ENCODE peak calls at places on chromosomes 4 and X, in seven cellular contexts. N, H, E, W, F, J and R are unnamed samples.

GRCh38 chr4:26873391-26874026 is 12.9 kb downstream of the STIM2 start:
- DNase-seq in H (no peak), N (peak; percentile 41), E (no peak), J (no peak), W (no peak), F (no peak), R (no peak)

GRCh38 chrX:10190367-10190766 is 33.6 kb downstream of the CLCN4 start:
- DNase-seq in J (peak; percentile 80), N (no peak), E (peak; percentile 15), W (no peak), F (peak; percentile 82), H (peak; percentile 63), R (no peak)

GRCh38 chrX:100654256-100654655 is 10.3 kb downstream of the SRPX2 start:
- DNase-seq in J (no peak), H (peak; percentile 39), W (no peak), F (peak; percentile 51), N (no peak), E (no peak), R (no peak)

GRCh38 chr4:143700420-143701352 is at the start of gene FREM3:
- DNase-seq in F (no peak), N (no peak), J (no peak), H (peak; percentile 26), W (no peak), E (peak; percentile 68), R (peak; percentile 53)

GRCh38 chr4:37780444-37781133 is 45.9 kb upstream of the PGM2 start:
- DNase-seq in E (peak; percentile 88), J (peak; percentile 15), W (no peak), F (peak; percentile 46), H (no peak), N (no peak), R (no peak)

GRCh38 chr4:118586357-118586790 is 98.8 kb upstream of the METTL14 start:
- DNase-seq in J (no peak), W (no peak), E (no peak), F (no peak), N (no peak), H (no peak), R (no peak)

GRCh38 chr4:107546637-107547036 is 173.4 kb downstream of the PAPSS1 start:
- DNase-seq in J (no peak), W (no peak), H (no peak), E (no peak), N (no peak), F (no peak), R (no peak)

GRCh38 chr4:174537634-174538033 is 15.3 kb upstream of the HPGD start:
- DNase-seq in E (no peak), W (no peak), F (no peak), N (no peak), H (no peak), J (no peak), R (no peak)

GRCh38 chr4:156723951-156724668 is 247.5 kb downstream of the PDGFC start:
- DNase-seq in J (no peak), W (no peak), F (no peak), E (no peak), N (no peak), H (no peak), R (no peak)

GRCh38 chrX:26234177-26234576 is 18.2 kb downstream of the MAGEB5 start:
- DNase-seq in F (no peak), E (no peak), W (no peak), N (no peak), J (no peak), H (no peak), R (no peak)
- TF ChIP-seq CTCF in F (no peak), E (no peak), W (no peak), N (no peak), J (no peak), H (no peak), R (no peak)

GRCh38 chr4:81084029-81084428 is 53.5 kb downstream of the BMP3 start:
- DNase-seq in F (peak; percentile 82), H (no peak), J (peak; percentile 33), W (no peak), N (no peak), E (no peak), R (no peak)
- TF ChIP-seq CTCF in F (peak; percentile 79), H (peak; percentile 48), J (peak; percentile 48), W (peak; percentile 3), N (no peak), E (no peak), R (no peak)

GRCh38 chr4:82842593-82842992 is 44.0 kb upstream of the SCD5 start:
- DNase-seq in N (no peak), W (no peak), F (peak; percentile 39), H (no peak), J (no peak), E (no peak), R (no peak)
- TF ChIP-seq CTCF in N (no peak), W (peak; percentile 31), F (peak; percentile 45), H (peak; percentile 41), J (peak; percentile 41), E (peak; percentile 38), R (no peak)

DNA sequence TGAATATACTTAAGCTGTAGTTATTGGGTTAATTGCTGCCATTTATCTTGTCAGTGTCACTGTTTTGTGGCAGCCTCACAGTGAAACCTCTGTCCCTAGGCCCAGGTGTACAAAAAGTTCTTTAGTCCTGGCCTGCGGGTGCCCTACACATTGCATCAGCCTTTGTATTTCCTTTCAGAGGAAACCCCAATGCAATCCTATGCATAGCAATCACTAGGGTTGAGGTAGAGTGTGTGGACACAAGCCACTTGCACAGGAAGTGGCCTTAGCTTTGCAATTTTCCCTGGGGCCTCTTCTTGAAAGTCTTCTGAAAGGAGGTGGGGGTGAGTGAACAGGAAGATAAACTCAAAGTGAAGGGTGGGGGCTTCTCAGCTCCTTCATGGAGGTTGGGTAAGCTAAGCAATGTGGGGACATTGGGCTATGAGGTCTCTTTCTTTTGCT is 27.8 kb downstream of the VSIG4 start:
- DNase-seq in H (no peak), J (no peak), E (peak; percentile 81), W (no peak), F (no peak), N (peak; percentile 65), R (no peak)
- TF ChIP-seq CTCF in H (no peak), J (no peak), E (no peak), W (no peak), F (no peak), N (no peak), R (no peak)

GRCh38 chrX:71650333-71650969 is 16.9 kb upstream of the LOC101059915 start:
- DNase-seq in E (no peak), N (no peak), H (peak; percentile 41), W (no peak), J (no peak), F (peak; percentile 3), R (no peak)
- TF ChIP-seq CTCF in E (no peak), N (no peak), H (peak; percentile 4), W (no peak), J (no peak), F (no peak), R (no peak)

DNA sequence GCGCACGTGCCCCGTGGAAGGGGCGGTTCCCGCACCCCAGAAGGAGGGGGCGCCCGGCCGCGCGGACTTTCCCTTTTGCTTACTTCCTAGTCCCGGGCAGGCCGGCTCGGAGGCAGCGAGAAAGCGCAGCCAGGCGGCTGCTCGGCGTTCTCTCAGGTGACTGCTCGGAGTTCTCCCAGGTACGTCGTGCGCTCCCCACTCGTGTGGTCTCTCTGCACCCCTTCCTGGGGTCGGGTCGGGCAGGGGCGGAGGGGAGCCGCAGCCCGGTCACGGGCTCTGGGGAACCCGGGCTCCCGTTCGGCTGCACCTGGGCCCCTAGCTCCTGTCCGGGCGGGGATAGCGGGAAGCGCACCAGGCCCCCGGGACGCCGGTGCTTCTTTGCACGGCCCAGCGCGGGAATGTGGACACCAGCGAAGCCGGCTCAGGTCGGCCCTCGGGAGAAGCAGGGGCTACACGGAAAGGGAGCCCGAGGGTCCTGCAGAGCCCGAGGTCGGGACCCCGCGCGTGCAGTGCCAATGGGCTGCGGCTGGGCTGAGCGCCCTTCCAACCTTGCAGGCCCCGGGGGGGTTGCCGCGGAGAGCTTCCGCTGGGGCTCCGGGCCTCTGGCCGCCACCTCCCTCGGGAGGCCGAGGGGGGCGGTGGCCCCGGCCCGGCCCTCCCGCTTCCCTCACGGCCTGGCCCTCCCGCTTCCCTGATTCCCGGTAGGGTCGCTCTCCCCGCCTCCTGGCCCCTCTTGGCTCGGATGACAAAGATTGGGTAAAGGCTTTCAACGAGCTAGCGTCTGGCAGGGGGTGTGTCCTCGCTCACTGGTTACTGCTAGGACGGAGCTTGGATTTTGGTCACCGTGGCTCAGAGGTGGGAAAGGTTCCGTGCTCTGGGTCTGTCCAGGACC is at the start of gene TLR2:
- DNase-seq in J (no peak), H (peak; percentile 57), W (no peak), N (peak; percentile 92), E (no peak), F (no peak), R (peak; percentile 27)
- TF ChIP-seq CTCF in J (no peak), H (no peak), W (peak; percentile 5), N (no peak), E (no peak), F (no peak), R (no peak)

GRCh38 chr4:704971-705277 is 708 bp upstream of the PCGF3 start:
- DNase-seq in J (no peak), W (no peak), F (no peak), H (no peak), N (no peak), E (no peak), R (no peak)

GRCh38 chr4:704198-704891 is 1.3 kb upstream of the PCGF3 start:
- DNase-seq in E (no peak), F (no peak), J (no peak), H (no peak), W (no peak), N (no peak), R (no peak)

GRCh38 chr4:706834-707598 is 1.4 kb downstream of the PCGF3 start:
- DNase-seq in E (no peak), J (no peak), N (no peak), W (no peak), F (no peak), H (no peak), R (no peak)

GRCh38 chr4:703336-704197 is 2.1 kb upstream of the PCGF3 start:
- DNase-seq in H (no peak), F (no peak), N (no peak), W (no peak), J (no peak), E (no peak), R (no peak)

GRCh38 chr4:705278-706082 is at the start of gene PCGF3:
- DNase-seq in E (peak; percentile 95), W (peak; percentile 39), N (peak; percentile 97), F (peak; percentile 96), H (peak; percentile 98), J (peak; percentile 96), R (peak; percentile 99)
- TF ChIP-seq CTCF in E (no peak), W (no peak), N (no peak), F (no peak), H (no peak), J (no peak), R (no peak)

GRCh38 chr4:121277194-121278105 is 103.4 kb downstream of the QRFPR start:
- DNase-seq in J (no peak), F (peak; percentile 15), H (peak; percentile 25), W (no peak), N (no peak), E (no peak), R (no peak)
- TF ChIP-seq CTCF in J (peak; percentile 33), F (peak; percentile 32), H (no peak), W (peak; percentile 33), N (no peak), E (peak; percentile 29), R (no peak)